ENCODE peak calls at places on chromosome 1, in eight cellular contexts. K is NT2/D1, F is A549, D is NCI-H1105, C is psoas muscle, T is H4, V is H1, J is caudate nucleus. N is an unnamed sample.

GRCh38 chr1:226590626-226591025 is 42.1 kb downstream of the STUM start:
- DNase-seq in K (no peak), F (no peak), D (no peak), C (no peak), T (no peak), V (no peak), J (no peak), N (no peak)

GRCh38 chr1:207719209-207719608 is 32.6 kb upstream of the CD46 start:
- DNase-seq in K (no peak), F (no peak), D (no peak), C (no peak), T (no peak), V (no peak), J (no peak), N (no peak)

GRCh38 chr1:217721692-217722091 is 90.5 kb downstream of the SPATA17 start:
- DNase-seq in K (no peak), F (no peak), D (no peak), C (no peak), T (no peak), V (no peak), J (no peak), N (no peak)

GRCh38 chr1:147762233-147763024 is 2.0 kb upstream of the GJA5 start:
- DNase-seq in K (no peak), F (no peak), D (no peak), C (no peak), T (no peak), V (no peak), J (no peak), N (no peak)

GRCh38 chr1:93222987-93223675 is 42.6 kb downstream of the CCDC18 start:
- DNase-seq in K (no peak), F (no peak), D (no peak), C (no peak), T (no peak), V (no peak), J (no peak), N (no peak)

GRCh38 chr1:166692354-166692753 is 146.9 kb upstream of the POGK start:
- DNase-seq in K (no peak), F (no peak), D (no peak), C (no peak), T (no peak), V (no peak), J (no peak), N (no peak)

GRCh38 chr1:9989773-9990172 is 7.3 kb upstream of the RBP7 start:
- DNase-seq in K (no peak), F (no peak), D (no peak), C (no peak), T (no peak), V (no peak), J (no peak), N (no peak)

GRCh38 chr1:105678334-105678733 is 1378.1 kb upstream of the PRMT6 start:
- DNase-seq in K (no peak), F (no peak), D (no peak), C (no peak), T (no peak), V (no peak), J (no peak), N (no peak)

GRCh38 chr1:170893655-170894297 is 41.6 kb upstream of the MROH9 start:
- DNase-seq in K (no peak), F (no peak), D (no peak), C (no peak), T (no peak), V (no peak), J (no peak), N (peak)

GRCh38 chr1:231871878-231872277 is 245.3 kb downstream of the DISC1 start:
- DNase-seq in K (no peak), F (no peak), D (no peak), C (no peak), T (no peak), V (no peak), J (no peak), N (no peak)

GRCh38 chr1:39695011-39695410 is 3.8 kb upstream of the HPCAL4 start:
- DNase-seq in K (no peak), F (no peak), D (no peak), C (no peak), T (no peak), V (no peak), J (no peak), N (no peak)

GRCh38 chr1:91617242-91617837 is 116.7 kb downstream of the CDC7 start:
- DNase-seq in K (peak), F (no peak), D (peak), C (peak), T (no peak), V (peak), J (no peak), N (no peak)

N was measured in GM23248.